ENCODE peak calls at places on chromosomes 1 and 21, in eight cellular contexts. S, K, H, U, F, B, N and A are unnamed samples.

GRCh38 chr1:51425955-51426354 is 93.1 kb downstream of the EPS15 start:
- DNase-seq in S (no peak), K (no peak), H (no peak), U (no peak), F (no peak), B (no peak), N (no peak), A (no peak)

GRCh38 chr1:170114916-170115315 is 30.8 kb upstream of the NTMT2 start:
- DNase-seq in S (no peak), K (no peak), H (peak; percentile 17), U (no peak), F (no peak), B (no peak), N (no peak), A (no peak)

GRCh38 chr1:244154528-244154881 is 103.4 kb downstream of the ZBTB18 start:
- DNase-seq in S (no peak), K (no peak), H (no peak), U (no peak), F (no peak), B (no peak), N (no peak), A (no peak)

GRCh38 chr1:99963041-99963795 is 6.6 kb upstream of the SLC35A3 start:
- DNase-seq in S (no peak), K (no peak), H (no peak), U (no peak), F (no peak), B (no peak), N (no peak), A (no peak)

GRCh38 chr1:43009274-43009673 is 50.6 kb upstream of the SLC2A1 start:
- DNase-seq in S (no peak), K (no peak), H (no peak), U (no peak), F (no peak), B (no peak), N (no peak), A (no peak)

GRCh38 chr1:214432247-214432646 is 119.2 kb downstream of the PTPN14 start:
- DNase-seq in S (no peak), K (no peak), H (no peak), U (no peak), F (no peak), B (no peak), N (no peak), A (no peak)

GRCh38 chr1:112114540-112114939 is 125.1 kb upstream of the KCND3 start:
- DNase-seq in S (no peak), K (no peak), H (no peak), U (no peak), F (no peak), B (no peak), N (no peak), A (no peak)

GRCh38 chr1:7339953-7340352 is 431.1 kb upstream of the VAMP3 start:
- DNase-seq in S (no peak), K (no peak), H (no peak), U (no peak), F (no peak), B (no peak), N (peak; percentile 37), A (no peak)

GRCh38 chr21:45465105-45465504 is 60.1 kb downstream of the COL18A1 start:
- DNase-seq in S (no peak), K (no peak), H (no peak), U (peak; percentile 39), F (peak; percentile 40), B (no peak), N (no peak), A (no peak)

GRCh38 chr21:34865922-34866271 is 183.2 kb downstream of the RUNX1 start:
- DNase-seq in S (peak; percentile 74), K (no peak), H (no peak), U (no peak), F (no peak), B (no peak), N (no peak), A (no peak)

GRCh38 chr1:200129480-200129879 is 102.0 kb downstream of the NR5A2 start:
- DNase-seq in S (no peak), K (no peak), H (no peak), U (no peak), F (no peak), B (no peak), N (no peak), A (no peak)